ENCODE peak calls at places on chromosomes 13 and 19, in four cellular contexts. L is H9, T is IMR-90, V is H1. Y is an unnamed sample.
A peak's percentile ranks its signal among the peaks of the same experiment; 100 is the strongest.

GRCh38 chr13:50580684-50581305 is 262.7 kb downstream of the DLEU7 start:
- DNase-seq in T (peak; percentile 80), L (no peak), V (no peak), Y (no peak)

GRCh38 chr13:24063281-24063851 is 97.2 kb upstream of the SPATA13 start:
- DNase-seq in V (no peak), T (no peak), L (no peak), Y (no peak)

GRCh38 chr13:50599046-50599445 is 244.4 kb downstream of the DLEU7 start:
- DNase-seq in V (no peak), L (no peak), T (no peak), Y (no peak)

GRCh38 chr19:10289167-10289835 is 451 bp upstream of the ICAM5 start:
- DNase-seq in L (peak; percentile 85), V (no peak), T (peak; percentile 54), Y (peak; percentile 58)

GRCh38 chr19:50384685-50385535 is 763 bp downstream of the POLD1 start:
- DNase-seq in V (no peak), L (no peak), T (peak; percentile 16), Y (peak; percentile 37)

GRCh38 chr19:35000647-35001501 is 751 bp downstream of the GRAMD1A start:
- DNase-seq in T (peak; percentile 50), L (peak; percentile 57), V (peak; percentile 34), Y (peak; percentile 66)

GRCh38 chr13:93794197-93794885 is 567.7 kb downstream of the GPC6 start:
- DNase-seq in T (peak; percentile 42), V (no peak), L (no peak), Y (no peak)

GRCh38 chr13:48493851-48494250 is 39.0 kb downstream of the RCBTB2 start:
- DNase-seq in L (no peak), T (peak; percentile 12), V (no peak), Y (no peak)

GRCh38 chr19:38658462-38659306 is 11.2 kb downstream of the ACTN4 start:
- DNase-seq in L (no peak), V (no peak), T (peak; percentile 100), Y (peak; percentile 78)

GRCh38 chr13:49366841-49367240 is 77.0 kb downstream of the CAB39L start:
- DNase-seq in L (no peak), T (peak; percentile 39), V (no peak), Y (no peak)

GRCh38 chr19:15210323-15210774 is 9.6 kb upstream of the NOTCH3 start:
- DNase-seq in T (peak; percentile 59), V (no peak), L (no peak), Y (no peak)

GRCh38 chr19:41872384-41872774 is 4.7 kb upstream of the CD79A start:
- DNase-seq in V (no peak), T (no peak), L (no peak), Y (no peak)

GRCh38 chr19:19170053-19170945 is at the start of gene MEF2B:
- DNase-seq in T (peak; percentile 30), V (peak; percentile 59), L (peak; percentile 94), Y (peak; percentile 89)

GRCh38 chr19:29576761-29577661 is 29.1 kb upstream of the POP4 start:
- DNase-seq in V (no peak), T (peak; percentile 47), L (peak; percentile 20), Y (no peak)

GRCh38 chr13:113126265-113127150 is 3.9 kb downstream of the F10 start:
- DNase-seq in L (no peak), V (no peak), T (no peak), Y (no peak)

GRCh38 chr13:59047546-59047945 is 1116.2 kb downstream of the DIAPH3 start:
- DNase-seq in L (no peak), T (no peak), V (no peak), Y (peak; percentile 37)

GRCh38 chr13:93116809-93117208 is 109.8 kb upstream of the GPC6 start:
- DNase-seq in T (no peak), V (no peak), L (no peak), Y (peak; percentile 30)

GRCh38 chr13:45875951-45876350 is 24.4 kb upstream of the SIAH3 start:
- DNase-seq in V (no peak), T (no peak), L (no peak), Y (peak; percentile 44)

GRCh38 chr19:35828694-35829301 is 16.2 kb upstream of the PRODH2 start:
- DNase-seq in V (no peak), T (peak; percentile 67), L (peak; percentile 82), Y (peak; percentile 77)

GRCh38 chr13:78420814-78421213 is 182.5 kb downstream of the POU4F1 start:
- DNase-seq in T (no peak), L (no peak), V (no peak), Y (no peak)

GRCh38 chr13:106859505-106859904 is 291.6 kb upstream of the ARGLU1 start:
- DNase-seq in L (peak; percentile 41), V (no peak), T (no peak), Y (peak; percentile 67)

GRCh38 chr13:109610517-109610916 is 175.9 kb downstream of the IRS2 start:
- DNase-seq in L (peak; percentile 70), V (peak; percentile 9), T (no peak), Y (peak; percentile 56)

GRCh38 chr13:46469064-46469463 is 82.0 kb upstream of the RUBCNL start:
- DNase-seq in L (no peak), V (no peak), T (no peak), Y (no peak)

GRCh38 chr19:4911786-4912672 is 2.7 kb downstream of the UHRF1 start:
- DNase-seq in L (no peak), V (peak; percentile 49), T (peak; percentile 100), Y (peak; percentile 86)

GRCh38 chr19:3503036-3503572 is 2.6 kb upstream of the DOHH start:
- DNase-seq in V (no peak), T (peak; percentile 78), L (no peak), Y (no peak)

GRCh38 chr13:37715606-37716015 is 117.0 kb upstream of the POSTN start:
- DNase-seq in V (no peak), T (peak; percentile 95), L (no peak), Y (no peak)

GRCh38 chr13:77919351-77920294 is 992 bp upstream of the EDNRB start:
- DNase-seq in T (peak; percentile 15), L (peak; percentile 73), V (peak; percentile 36), Y (peak; percentile 75)

GRCh38 chr13:98214707-98215106 is 37.6 kb upstream of the RNF113B start:
- DNase-seq in L (no peak), V (no peak), T (no peak), Y (no peak)

GRCh38 chr19:46033401-46033800 is 7.4 kb downstream of the IGFL4 start:
- DNase-seq in T (no peak), V (no peak), L (no peak), Y (no peak)

GRCh38 chr13:75798353-75799245 is 162.5 kb downstream of the LMO7 start:
- DNase-seq in L (no peak), T (peak; percentile 65), V (no peak), Y (no peak)

GRCh38 chr19:53849237-53849676 is 18.4 kb upstream of the MYADM start:
- DNase-seq in L (no peak), V (no peak), T (peak; percentile 23), Y (no peak)
- H3K56ac ChIP-seq in L (no peak overlapping the region), V (no peak overlapping the region), T (no peak overlapping the region), Y (no peak overlapping the region)

GRCh38 chr19:1469200-1469935 is 9.6 kb downstream of the C19orf25 start:
- DNase-seq in V (no peak), L (no peak), T (no peak), Y (no peak)

GRCh38 chr19:1472227-1473055 is 6.6 kb downstream of the C19orf25 start:
- DNase-seq in V (no peak), L (no peak), T (no peak), Y (no peak)

GRCh38 chr19:1469936-1470863 is 8.8 kb downstream of the C19orf25 start:
- DNase-seq in V (no peak), L (peak; percentile 79), T (no peak), Y (peak; percentile 71)

GRCh38 chr19:1471514-1472107 is 7.4 kb downstream of the C19orf25 start:
- DNase-seq in L (no peak), T (no peak), V (no peak), Y (no peak)

DNA sequence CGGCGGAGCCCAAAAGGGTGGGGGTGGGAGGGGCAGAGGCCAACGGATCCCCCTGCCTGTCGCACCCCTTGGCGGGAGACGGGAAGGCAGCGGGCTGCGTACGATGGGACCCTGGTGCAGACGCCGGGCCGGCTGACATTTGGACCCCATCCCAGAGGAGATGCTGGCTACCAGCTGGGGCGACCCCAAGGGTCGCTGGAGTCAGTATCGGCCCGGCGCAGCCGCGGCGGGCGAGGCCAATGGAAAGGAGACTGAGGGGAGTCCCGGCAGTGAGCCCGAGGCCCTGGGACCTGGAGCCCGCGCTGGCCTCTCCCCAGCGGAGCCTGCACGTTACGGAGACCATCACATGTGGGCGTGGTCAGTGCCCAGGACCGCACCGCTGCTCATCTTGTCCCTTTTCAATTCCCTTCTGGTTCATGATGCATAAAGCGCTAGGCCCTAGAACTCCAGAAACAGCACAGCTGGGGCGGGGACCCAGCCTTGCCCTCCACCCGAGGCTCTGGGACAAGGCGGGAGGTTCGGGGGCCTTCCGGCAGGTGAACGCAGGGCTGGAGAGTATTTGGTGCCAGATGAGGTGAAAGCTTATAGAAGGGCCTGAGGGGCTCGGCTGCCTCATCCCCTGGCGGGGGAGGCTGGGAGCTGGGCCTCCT is 8.0 kb downstream of the C19orf25 start:
- DNase-seq in V (no peak), L (peak; percentile 84), T (no peak), Y (peak; percentile 66)
- H3K23ac ChIP-seq in V (no peak overlapping the region), L (no peak overlapping the region), T (no peak overlapping the region), Y (no peak overlapping the region)

DNA sequence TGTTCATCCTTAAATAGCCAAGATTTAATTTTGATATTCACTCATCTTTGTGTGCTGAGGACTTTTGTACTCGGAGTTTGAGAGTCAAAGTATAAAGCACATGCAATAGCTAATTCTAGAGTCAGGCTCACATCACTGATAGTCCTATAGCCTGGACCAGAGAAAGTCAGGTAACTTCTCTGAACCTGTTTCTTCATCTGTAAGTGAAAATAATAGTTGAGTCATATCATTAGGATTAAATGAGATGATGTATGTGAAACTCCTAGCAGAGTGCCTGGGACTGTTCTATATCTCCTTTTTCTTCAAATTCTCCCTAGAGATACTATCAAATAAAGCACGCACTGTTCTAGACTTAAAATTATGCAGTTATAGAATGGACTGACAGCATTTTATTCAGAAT is 9.0 kb downstream of the CHAMP1 start:
- DNase-seq in L (no peak), V (no peak), T (no peak), Y (no peak)
- H3K56ac ChIP-seq in L (no peak overlapping the region), V (no peak overlapping the region), T (no peak overlapping the region), Y (no peak overlapping the region)

GRCh38 chr19:11324748-11325389 is 14.6 kb downstream of the RAB3D start:
- DNase-seq in L (no peak), T (no peak), V (no peak), Y (no peak)
- H3K23ac ChIP-seq in L (no peak overlapping the region), T (no peak overlapping the region), V (no peak overlapping the region), Y (no peak overlapping the region)

GRCh38 chr19:32206065-32206464 is 139.3 kb upstream of the ZNF507 start:
- DNase-seq in L (no peak), V (no peak), T (no peak), Y (peak; percentile 6)
- H3K56ac ChIP-seq in L (no peak overlapping the region), V (no peak overlapping the region), T (no peak overlapping the region), Y (no peak overlapping the region)

GRCh38 chr19:1389033-1389940 is 5.6 kb downstream of the NDUFS7 start:
- DNase-seq in V (no peak), T (no peak), L (no peak), Y (no peak)

GRCh38 chr19:1392407-1392806 is 8.7 kb downstream of the NDUFS7 start:
- DNase-seq in L (no peak), T (no peak), V (no peak), Y (no peak)

GRCh38 chr19:1392939-1393530 is 8.3 kb downstream of the GAMT start:
- DNase-seq in V (no peak), T (no peak), L (no peak), Y (no peak)

GRCh38 chr19:1388637-1389026 is 4.9 kb downstream of the NDUFS7 start:
- DNase-seq in L (no peak), T (no peak), V (no peak), Y (no peak)

GRCh38 chr19:1390594-1391423 is 7.1 kb downstream of the NDUFS7 start:
- DNase-seq in T (no peak), V (no peak), L (no peak), Y (no peak)
- H3K23ac ChIP-seq in T (no peak overlapping the region), V (no peak overlapping the region), L (no peak overlapping the region), Y (no peak overlapping the region)

Y was measured in mesendoderm.